ENCODE peak calls at places on chromosomes 5 and 9, in ten cellular contexts. G is neural crest cell, D is AG08395, K is HTR-8/SVneo, Y is RCC 7860, M is RWPE2, S is NCI-H446 treated with DMSO at 0.1 percent for 48 hours, Z is HFFc6, O is mesothelial cell of epicardium, B is coronary artery. J is an unnamed sample.

GRCh38 chr9:111056554-111056953 is 18.3 kb upstream of the LPAR1 start:
- DNase-seq in G (no peak), D (no peak), K (no peak), Y (no peak), M (no peak), S (no peak), Z (no peak), O (no peak), B (no peak), J (no peak)

GRCh38 chr5:107418071-107418470 is 252.7 kb downstream of the EFNA5 start:
- DNase-seq in G (no peak), D (no peak), K (no peak), Y (peak), M (no peak), S (peak), Z (no peak), O (no peak), B (no peak), J (no peak)

GRCh38 chr5:43042626-43043399 is 2.7 kb upstream of the ANXA2R start:
- DNase-seq in G (peak), D (peak), K (no peak), Y (peak), M (peak), S (peak), Z (peak), O (no peak), B (peak), J (no peak)

GRCh38 chr9:77848897-77849296 is 182.7 kb downstream of the GNAQ start:
- DNase-seq in G (no peak), D (peak), K (peak), Y (peak), M (no peak), S (peak), Z (peak), O (no peak), B (no peak), J (peak)

GRCh38 chr5:149464796-149465489 is 85.9 kb upstream of the IL17B start:
- DNase-seq in G (no peak), D (peak), K (no peak), Y (peak), M (no peak), S (no peak), Z (peak), O (no peak), B (no peak), J (no peak)

GRCh38 chr5:138455191-138455930 is 9.9 kb upstream of the EGR1 start:
- DNase-seq in G (no peak), D (no peak), K (no peak), Y (no peak), M (peak), S (no peak), Z (no peak), O (no peak), B (no peak), J (no peak)

GRCh38 chr5:38782185-38782584 is 63.6 kb upstream of the OSMR start:
- DNase-seq in G (no peak), D (no peak), K (no peak), Y (no peak), M (no peak), S (no peak), Z (no peak), O (no peak), B (no peak), J (no peak)

GRCh38 chr5:24163091-24163490 is 481.7 kb downstream of the CDH10 start:
- DNase-seq in G (no peak), D (peak), K (peak), Y (peak), M (no peak), S (no peak), Z (no peak), O (no peak), B (no peak), J (no peak)

GRCh38 chr5:93017854-93018253 is 563.2 kb downstream of the NR2F1-AS1 start:
- DNase-seq in G (no peak), D (peak), K (no peak), Y (no peak), M (peak), S (no peak), Z (peak), O (no peak), B (no peak), J (peak)

GRCh38 chr5:179371681-179372675 is 26.7 kb upstream of the ADAMTS2 start:
- DNase-seq in G (no peak), D (no peak), K (no peak), Y (no peak), M (peak), S (peak), Z (peak), O (no peak), B (peak), J (no peak)

GRCh38 chr9:129352157-129352870 is 174.3 kb upstream of the IER5L start:
- DNase-seq in G (peak), D (no peak), K (no peak), Y (no peak), M (no peak), S (no peak), Z (no peak), O (no peak), B (no peak), J (no peak)

GRCh38 chr5:169160405-169160901 is 140.5 kb downstream of the SLIT3 start:
- DNase-seq in G (no peak), D (peak), K (peak), Y (peak), M (no peak), S (no peak), Z (peak), O (no peak), B (no peak), J (peak)

GRCh38 chr9:4297151-4297794 is 2.6 kb downstream of the GLIS3 start:
- DNase-seq in G (peak), D (peak), K (peak), Y (peak), M (peak), S (peak), Z (peak), O (no peak), B (peak), J (peak)

GRCh38 chr9:114434878-114435311 is 47.1 kb upstream of the AKNA start:
- DNase-seq in G (no peak), D (peak), K (peak), Y (peak), M (no peak), S (no peak), Z (no peak), O (no peak), B (peak), J (no peak)

GRCh38 chr9:4167040-4167671 is 132.7 kb downstream of the GLIS3 start:
- DNase-seq in G (no peak), D (peak), K (peak), Y (no peak), M (no peak), S (no peak), Z (no peak), O (no peak), B (no peak), J (no peak)

GRCh38 chr5:68505917-68506860 is 290.6 kb downstream of the PIK3R1 start:
- DNase-seq in G (no peak), D (no peak), K (no peak), Y (peak), M (no peak), S (no peak), Z (peak), O (no peak), B (no peak), J (no peak)

J was measured in GM04503.